ENCODE peak calls at places on chromosome 2, in nine cellular contexts. One of them, this sample, is unnamed.

GRCh38 chr2:42841344-42841743 is 49.0 kb upstream of the HAAO start:
- DNase-seq in tibial nerve: no peak
- DNase-seq in mucosa of gallbladder: no peak
- DNase-seq in left cardiac atrium: no peak
- DNase-seq in T follicular helper cell: no peak
- DNase-seq in stimulated activated CD8-positive, alpha-beta memory T cell treated with anti-CD3 and anti-CD28 coated beads, Interleukin-4, amount 100 ng/mL, for 24 hours: no peak
- DNase-seq in stimulated activated CD4-positive, alpha-beta T cell treated with anti-CD3 and anti-CD28 coated beads, Interleukin-1b, Interleukin-23, amount 100 ng/mL, for 48 hours: no peak
- DNase-seq in activated CD4-positive, alpha-beta T cell treated with anti-CD3 and anti-CD28 coated beads for 48 hours: no peak
- DNase-seq in activated effector memory CD4-positive, alpha-beta T cell treated with Interleukin-2 at 50 U/mL for 16 hours: no peak
- DNase-seq in this sample: no peak

GRCh38 chr2:39623916-39624315 is 41.8 kb upstream of the TMEM178A start:
- DNase-seq in tibial nerve: no peak
- DNase-seq in mucosa of gallbladder: no peak
- DNase-seq in left cardiac atrium: peak; percentile 31
- DNase-seq in T follicular helper cell: no peak
- DNase-seq in stimulated activated CD8-positive, alpha-beta memory T cell treated with anti-CD3 and anti-CD28 coated beads, Interleukin-4, amount 100 ng/mL, for 24 hours: no peak
- DNase-seq in stimulated activated CD4-positive, alpha-beta T cell treated with anti-CD3 and anti-CD28 coated beads, Interleukin-1b, Interleukin-23, amount 100 ng/mL, for 48 hours: no peak
- DNase-seq in activated CD4-positive, alpha-beta T cell treated with anti-CD3 and anti-CD28 coated beads for 48 hours: no peak
- DNase-seq in activated effector memory CD4-positive, alpha-beta T cell treated with Interleukin-2 at 50 U/mL for 16 hours: no peak
- DNase-seq in this sample: no peak

GRCh38 chr2:146940016-146940685 is 904.7 kb upstream of the ACVR2A start:
- DNase-seq in tibial nerve: no peak
- DNase-seq in mucosa of gallbladder: no peak
- DNase-seq in left cardiac atrium: no peak
- DNase-seq in T follicular helper cell: no peak
- DNase-seq in stimulated activated CD8-positive, alpha-beta memory T cell treated with anti-CD3 and anti-CD28 coated beads, Interleukin-4, amount 100 ng/mL, for 24 hours: no peak
- DNase-seq in stimulated activated CD4-positive, alpha-beta T cell treated with anti-CD3 and anti-CD28 coated beads, Interleukin-1b, Interleukin-23, amount 100 ng/mL, for 48 hours: no peak
- DNase-seq in activated CD4-positive, alpha-beta T cell treated with anti-CD3 and anti-CD28 coated beads for 48 hours: no peak
- DNase-seq in activated effector memory CD4-positive, alpha-beta T cell treated with Interleukin-2 at 50 U/mL for 16 hours: no peak
- DNase-seq in this sample: no peak

GRCh38 chr2:99216096-99216495 is 35.1 kb downstream of the MRPL30 start:
- DNase-seq in tibial nerve: no peak
- DNase-seq in mucosa of gallbladder: no peak
- DNase-seq in left cardiac atrium: no peak
- DNase-seq in T follicular helper cell: no peak
- DNase-seq in stimulated activated CD8-positive, alpha-beta memory T cell treated with anti-CD3 and anti-CD28 coated beads, Interleukin-4, amount 100 ng/mL, for 24 hours: no peak
- DNase-seq in stimulated activated CD4-positive, alpha-beta T cell treated with anti-CD3 and anti-CD28 coated beads, Interleukin-1b, Interleukin-23, amount 100 ng/mL, for 48 hours: no peak
- DNase-seq in activated CD4-positive, alpha-beta T cell treated with anti-CD3 and anti-CD28 coated beads for 48 hours: no peak
- DNase-seq in activated effector memory CD4-positive, alpha-beta T cell treated with Interleukin-2 at 50 U/mL for 16 hours: no peak
- DNase-seq in this sample: no peak

GRCh38 chr2:189370719-189371118 is 70.6 kb upstream of the WDR75 start:
- DNase-seq in tibial nerve: no peak
- DNase-seq in mucosa of gallbladder: no peak
- DNase-seq in left cardiac atrium: no peak
- DNase-seq in T follicular helper cell: no peak
- DNase-seq in stimulated activated CD8-positive, alpha-beta memory T cell treated with anti-CD3 and anti-CD28 coated beads, Interleukin-4, amount 100 ng/mL, for 24 hours: no peak
- DNase-seq in stimulated activated CD4-positive, alpha-beta T cell treated with anti-CD3 and anti-CD28 coated beads, Interleukin-1b, Interleukin-23, amount 100 ng/mL, for 48 hours: no peak
- DNase-seq in activated CD4-positive, alpha-beta T cell treated with anti-CD3 and anti-CD28 coated beads for 48 hours: no peak
- DNase-seq in activated effector memory CD4-positive, alpha-beta T cell treated with Interleukin-2 at 50 U/mL for 16 hours: no peak
- DNase-seq in this sample: no peak

GRCh38 chr2:30691948-30692828 is 115.1 kb downstream of the CAPN13 start:
- DNase-seq in tibial nerve: no peak
- DNase-seq in mucosa of gallbladder: peak; percentile 9
- DNase-seq in left cardiac atrium: no peak
- DNase-seq in T follicular helper cell: no peak
- DNase-seq in stimulated activated CD8-positive, alpha-beta memory T cell treated with anti-CD3 and anti-CD28 coated beads, Interleukin-4, amount 100 ng/mL, for 24 hours: no peak
- DNase-seq in stimulated activated CD4-positive, alpha-beta T cell treated with anti-CD3 and anti-CD28 coated beads, Interleukin-1b, Interleukin-23, amount 100 ng/mL, for 48 hours: no peak
- DNase-seq in activated CD4-positive, alpha-beta T cell treated with anti-CD3 and anti-CD28 coated beads for 48 hours: no peak
- DNase-seq in activated effector memory CD4-positive, alpha-beta T cell treated with Interleukin-2 at 50 U/mL for 16 hours: no peak
- DNase-seq in this sample: no peak

GRCh38 chr2:109302319-109302718 is 173.3 kb downstream of the SH3RF3 start:
- DNase-seq in tibial nerve: no peak
- DNase-seq in mucosa of gallbladder: no peak
- DNase-seq in left cardiac atrium: no peak
- DNase-seq in T follicular helper cell: no peak
- DNase-seq in stimulated activated CD8-positive, alpha-beta memory T cell treated with anti-CD3 and anti-CD28 coated beads, Interleukin-4, amount 100 ng/mL, for 24 hours: no peak
- DNase-seq in stimulated activated CD4-positive, alpha-beta T cell treated with anti-CD3 and anti-CD28 coated beads, Interleukin-1b, Interleukin-23, amount 100 ng/mL, for 48 hours: no peak
- DNase-seq in activated CD4-positive, alpha-beta T cell treated with anti-CD3 and anti-CD28 coated beads for 48 hours: no peak
- DNase-seq in activated effector memory CD4-positive, alpha-beta T cell treated with Interleukin-2 at 50 U/mL for 16 hours: no peak
- DNase-seq in this sample: no peak

GRCh38 chr2:212052412-212053159 is 486.0 kb downstream of the ERBB4 start:
- DNase-seq in tibial nerve: no peak
- DNase-seq in mucosa of gallbladder: no peak
- DNase-seq in left cardiac atrium: no peak
- DNase-seq in T follicular helper cell: no peak
- DNase-seq in stimulated activated CD8-positive, alpha-beta memory T cell treated with anti-CD3 and anti-CD28 coated beads, Interleukin-4, amount 100 ng/mL, for 24 hours: no peak
- DNase-seq in stimulated activated CD4-positive, alpha-beta T cell treated with anti-CD3 and anti-CD28 coated beads, Interleukin-1b, Interleukin-23, amount 100 ng/mL, for 48 hours: no peak
- DNase-seq in activated CD4-positive, alpha-beta T cell treated with anti-CD3 and anti-CD28 coated beads for 48 hours: no peak
- DNase-seq in activated effector memory CD4-positive, alpha-beta T cell treated with Interleukin-2 at 50 U/mL for 16 hours: no peak
- DNase-seq in this sample: no peak

GRCh38 chr2:238728322-238729260 is 119.3 kb upstream of the TWIST2 start:
- DNase-seq in tibial nerve: peak; percentile 25
- DNase-seq in mucosa of gallbladder: peak; percentile 40
- DNase-seq in left cardiac atrium: peak; percentile 32
- DNase-seq in T follicular helper cell: no peak
- DNase-seq in stimulated activated CD8-positive, alpha-beta memory T cell treated with anti-CD3 and anti-CD28 coated beads, Interleukin-4, amount 100 ng/mL, for 24 hours: no peak
- DNase-seq in stimulated activated CD4-positive, alpha-beta T cell treated with anti-CD3 and anti-CD28 coated beads, Interleukin-1b, Interleukin-23, amount 100 ng/mL, for 48 hours: no peak
- DNase-seq in activated CD4-positive, alpha-beta T cell treated with anti-CD3 and anti-CD28 coated beads for 48 hours: no peak
- DNase-seq in activated effector memory CD4-positive, alpha-beta T cell treated with Interleukin-2 at 50 U/mL for 16 hours: no peak
- DNase-seq in this sample: no peak

GRCh38 chr2:124666976-124667375 is 641.9 kb downstream of the CNTNAP5 start:
- DNase-seq in tibial nerve: no peak
- DNase-seq in mucosa of gallbladder: no peak
- DNase-seq in left cardiac atrium: no peak
- DNase-seq in T follicular helper cell: no peak
- DNase-seq in stimulated activated CD8-positive, alpha-beta memory T cell treated with anti-CD3 and anti-CD28 coated beads, Interleukin-4, amount 100 ng/mL, for 24 hours: no peak
- DNase-seq in stimulated activated CD4-positive, alpha-beta T cell treated with anti-CD3 and anti-CD28 coated beads, Interleukin-1b, Interleukin-23, amount 100 ng/mL, for 48 hours: no peak
- DNase-seq in activated CD4-positive, alpha-beta T cell treated with anti-CD3 and anti-CD28 coated beads for 48 hours: no peak
- DNase-seq in activated effector memory CD4-positive, alpha-beta T cell treated with Interleukin-2 at 50 U/mL for 16 hours: no peak
- DNase-seq in this sample: no peak

GRCh38 chr2:237062585-237062984 is 23.1 kb upstream of the COPS8 start:
- DNase-seq in tibial nerve: no peak
- DNase-seq in mucosa of gallbladder: no peak
- DNase-seq in left cardiac atrium: no peak
- DNase-seq in T follicular helper cell: no peak
- DNase-seq in stimulated activated CD8-positive, alpha-beta memory T cell treated with anti-CD3 and anti-CD28 coated beads, Interleukin-4, amount 100 ng/mL, for 24 hours: no peak
- DNase-seq in stimulated activated CD4-positive, alpha-beta T cell treated with anti-CD3 and anti-CD28 coated beads, Interleukin-1b, Interleukin-23, amount 100 ng/mL, for 48 hours: no peak
- DNase-seq in activated CD4-positive, alpha-beta T cell treated with anti-CD3 and anti-CD28 coated beads for 48 hours: no peak
- DNase-seq in activated effector memory CD4-positive, alpha-beta T cell treated with Interleukin-2 at 50 U/mL for 16 hours: no peak
- DNase-seq in this sample: no peak

GRCh38 chr2:169173876-169174275 is 104.5 kb downstream of the DHRS9 start:
- DNase-seq in tibial nerve: no peak
- DNase-seq in mucosa of gallbladder: no peak
- DNase-seq in left cardiac atrium: peak; percentile 37
- DNase-seq in T follicular helper cell: no peak
- DNase-seq in stimulated activated CD8-positive, alpha-beta memory T cell treated with anti-CD3 and anti-CD28 coated beads, Interleukin-4, amount 100 ng/mL, for 24 hours: no peak
- DNase-seq in stimulated activated CD4-positive, alpha-beta T cell treated with anti-CD3 and anti-CD28 coated beads, Interleukin-1b, Interleukin-23, amount 100 ng/mL, for 48 hours: no peak
- DNase-seq in activated CD4-positive, alpha-beta T cell treated with anti-CD3 and anti-CD28 coated beads for 48 hours: no peak
- DNase-seq in activated effector memory CD4-positive, alpha-beta T cell treated with Interleukin-2 at 50 U/mL for 16 hours: no peak
- DNase-seq in this sample: no peak

GRCh38 chr2:206804326-206804725 is 38.9 kb downstream of the FASTKD2 start:
- DNase-seq in tibial nerve: peak; percentile 23
- DNase-seq in mucosa of gallbladder: no peak
- DNase-seq in left cardiac atrium: no peak
- DNase-seq in T follicular helper cell: no peak
- DNase-seq in stimulated activated CD8-positive, alpha-beta memory T cell treated with anti-CD3 and anti-CD28 coated beads, Interleukin-4, amount 100 ng/mL, for 24 hours: no peak
- DNase-seq in stimulated activated CD4-positive, alpha-beta T cell treated with anti-CD3 and anti-CD28 coated beads, Interleukin-1b, Interleukin-23, amount 100 ng/mL, for 48 hours: no peak
- DNase-seq in activated CD4-positive, alpha-beta T cell treated with anti-CD3 and anti-CD28 coated beads for 48 hours: no peak
- DNase-seq in activated effector memory CD4-positive, alpha-beta T cell treated with Interleukin-2 at 50 U/mL for 16 hours: no peak
- DNase-seq in this sample: no peak

GRCh38 chr2:26469092-26469710 is 8.7 kb downstream of the OTOF start:
- DNase-seq in tibial nerve: no peak
- DNase-seq in mucosa of gallbladder: peak; percentile 46
- DNase-seq in left cardiac atrium: no peak
- DNase-seq in T follicular helper cell: peak; percentile 4
- DNase-seq in stimulated activated CD8-positive, alpha-beta memory T cell treated with anti-CD3 and anti-CD28 coated beads, Interleukin-4, amount 100 ng/mL, for 24 hours: peak; percentile 47
- DNase-seq in stimulated activated CD4-positive, alpha-beta T cell treated with anti-CD3 and anti-CD28 coated beads, Interleukin-1b, Interleukin-23, amount 100 ng/mL, for 48 hours: peak; percentile 74
- DNase-seq in activated CD4-positive, alpha-beta T cell treated with anti-CD3 and anti-CD28 coated beads for 48 hours: peak; percentile 86
- DNase-seq in activated effector memory CD4-positive, alpha-beta T cell treated with Interleukin-2 at 50 U/mL for 16 hours: no peak
- DNase-seq in this sample: peak; percentile 12

GRCh38 chr2:88896971-88897370 is 205.5 kb downstream of the RPIA start:
- DNase-seq in tibial nerve: no peak
- DNase-seq in mucosa of gallbladder: no peak
- DNase-seq in left cardiac atrium: no peak
- DNase-seq in T follicular helper cell: no peak
- DNase-seq in stimulated activated CD8-positive, alpha-beta memory T cell treated with anti-CD3 and anti-CD28 coated beads, Interleukin-4, amount 100 ng/mL, for 24 hours: no peak
- DNase-seq in stimulated activated CD4-positive, alpha-beta T cell treated with anti-CD3 and anti-CD28 coated beads, Interleukin-1b, Interleukin-23, amount 100 ng/mL, for 48 hours: no peak
- DNase-seq in activated CD4-positive, alpha-beta T cell treated with anti-CD3 and anti-CD28 coated beads for 48 hours: no peak
- DNase-seq in activated effector memory CD4-positive, alpha-beta T cell treated with Interleukin-2 at 50 U/mL for 16 hours: no peak
- DNase-seq in this sample: no peak

GRCh38 chr2:221502270-221502973 is 69.7 kb downstream of the EPHA4 start:
- DNase-seq in tibial nerve: no peak
- DNase-seq in mucosa of gallbladder: no peak
- DNase-seq in left cardiac atrium: no peak
- DNase-seq in T follicular helper cell: no peak
- DNase-seq in stimulated activated CD8-positive, alpha-beta memory T cell treated with anti-CD3 and anti-CD28 coated beads, Interleukin-4, amount 100 ng/mL, for 24 hours: no peak
- DNase-seq in stimulated activated CD4-positive, alpha-beta T cell treated with anti-CD3 and anti-CD28 coated beads, Interleukin-1b, Interleukin-23, amount 100 ng/mL, for 48 hours: peak; percentile 52
- DNase-seq in activated CD4-positive, alpha-beta T cell treated with anti-CD3 and anti-CD28 coated beads for 48 hours: peak; percentile 58
- DNase-seq in activated effector memory CD4-positive, alpha-beta T cell treated with Interleukin-2 at 50 U/mL for 16 hours: no peak
- DNase-seq in this sample: no peak

GRCh38 chr2:188272121-188272520 is 19.6 kb upstream of the GULP1 start:
- DNase-seq in tibial nerve: no peak
- DNase-seq in mucosa of gallbladder: no peak
- DNase-seq in left cardiac atrium: no peak
- DNase-seq in T follicular helper cell: no peak
- DNase-seq in stimulated activated CD8-positive, alpha-beta memory T cell treated with anti-CD3 and anti-CD28 coated beads, Interleukin-4, amount 100 ng/mL, for 24 hours: no peak
- DNase-seq in stimulated activated CD4-positive, alpha-beta T cell treated with anti-CD3 and anti-CD28 coated beads, Interleukin-1b, Interleukin-23, amount 100 ng/mL, for 48 hours: no peak
- DNase-seq in activated CD4-positive, alpha-beta T cell treated with anti-CD3 and anti-CD28 coated beads for 48 hours: no peak
- DNase-seq in activated effector memory CD4-positive, alpha-beta T cell treated with Interleukin-2 at 50 U/mL for 16 hours: no peak
- DNase-seq in this sample: no peak

GRCh38 chr2:71477231-71477681 is 23.9 kb downstream of the DYSF start:
- DNase-seq in tibial nerve: no peak
- DNase-seq in mucosa of gallbladder: no peak
- DNase-seq in left cardiac atrium: no peak
- DNase-seq in T follicular helper cell: no peak
- DNase-seq in stimulated activated CD8-positive, alpha-beta memory T cell treated with anti-CD3 and anti-CD28 coated beads, Interleukin-4, amount 100 ng/mL, for 24 hours: no peak
- DNase-seq in stimulated activated CD4-positive, alpha-beta T cell treated with anti-CD3 and anti-CD28 coated beads, Interleukin-1b, Interleukin-23, amount 100 ng/mL, for 48 hours: no peak
- DNase-seq in activated CD4-positive, alpha-beta T cell treated with anti-CD3 and anti-CD28 coated beads for 48 hours: no peak
- DNase-seq in activated effector memory CD4-positive, alpha-beta T cell treated with Interleukin-2 at 50 U/mL for 16 hours: no peak
- DNase-seq in this sample: no peak

GRCh38 chr2:159904127-159904564 is 106.1 kb upstream of the CD302 start:
- DNase-seq in tibial nerve: no peak
- DNase-seq in mucosa of gallbladder: no peak
- DNase-seq in left cardiac atrium: peak; percentile 26
- DNase-seq in T follicular helper cell: peak; percentile 49
- DNase-seq in stimulated activated CD8-positive, alpha-beta memory T cell treated with anti-CD3 and anti-CD28 coated beads, Interleukin-4, amount 100 ng/mL, for 24 hours: peak; percentile 35
- DNase-seq in stimulated activated CD4-positive, alpha-beta T cell treated with anti-CD3 and anti-CD28 coated beads, Interleukin-1b, Interleukin-23, amount 100 ng/mL, for 48 hours: peak; percentile 36
- DNase-seq in activated CD4-positive, alpha-beta T cell treated with anti-CD3 and anti-CD28 coated beads for 48 hours: peak; percentile 58
- DNase-seq in activated effector memory CD4-positive, alpha-beta T cell treated with Interleukin-2 at 50 U/mL for 16 hours: peak; percentile 62
- DNase-seq in this sample: peak; percentile 81

GRCh38 chr2:120397362-120397811 is 51.5 kb downstream of the INHBB start:
- DNase-seq in tibial nerve: no peak
- DNase-seq in mucosa of gallbladder: no peak
- DNase-seq in left cardiac atrium: no peak
- DNase-seq in T follicular helper cell: no peak
- DNase-seq in stimulated activated CD8-positive, alpha-beta memory T cell treated with anti-CD3 and anti-CD28 coated beads, Interleukin-4, amount 100 ng/mL, for 24 hours: no peak
- DNase-seq in stimulated activated CD4-positive, alpha-beta T cell treated with anti-CD3 and anti-CD28 coated beads, Interleukin-1b, Interleukin-23, amount 100 ng/mL, for 48 hours: no peak
- DNase-seq in activated CD4-positive, alpha-beta T cell treated with anti-CD3 and anti-CD28 coated beads for 48 hours: no peak
- DNase-seq in activated effector memory CD4-positive, alpha-beta T cell treated with Interleukin-2 at 50 U/mL for 16 hours: no peak
- DNase-seq in this sample: no peak

GRCh38 chr2:98893871-98894270 is 42.2 kb downstream of the CRACDL start:
- DNase-seq in tibial nerve: no peak
- DNase-seq in mucosa of gallbladder: no peak
- DNase-seq in left cardiac atrium: no peak
- DNase-seq in T follicular helper cell: no peak
- DNase-seq in stimulated activated CD8-positive, alpha-beta memory T cell treated with anti-CD3 and anti-CD28 coated beads, Interleukin-4, amount 100 ng/mL, for 24 hours: no peak
- DNase-seq in stimulated activated CD4-positive, alpha-beta T cell treated with anti-CD3 and anti-CD28 coated beads, Interleukin-1b, Interleukin-23, amount 100 ng/mL, for 48 hours: no peak
- DNase-seq in activated CD4-positive, alpha-beta T cell treated with anti-CD3 and anti-CD28 coated beads for 48 hours: no peak
- DNase-seq in activated effector memory CD4-positive, alpha-beta T cell treated with Interleukin-2 at 50 U/mL for 16 hours: no peak
- DNase-seq in this sample: no peak

GRCh38 chr2:100066856-100067255 is 75.5 kb downstream of the AFF3 start:
- DNase-seq in tibial nerve: no peak
- DNase-seq in mucosa of gallbladder: no peak
- DNase-seq in left cardiac atrium: no peak
- DNase-seq in T follicular helper cell: no peak
- DNase-seq in stimulated activated CD8-positive, alpha-beta memory T cell treated with anti-CD3 and anti-CD28 coated beads, Interleukin-4, amount 100 ng/mL, for 24 hours: no peak
- DNase-seq in stimulated activated CD4-positive, alpha-beta T cell treated with anti-CD3 and anti-CD28 coated beads, Interleukin-1b, Interleukin-23, amount 100 ng/mL, for 48 hours: no peak
- DNase-seq in activated CD4-positive, alpha-beta T cell treated with anti-CD3 and anti-CD28 coated beads for 48 hours: no peak
- DNase-seq in activated effector memory CD4-positive, alpha-beta T cell treated with Interleukin-2 at 50 U/mL for 16 hours: no peak
- DNase-seq in this sample: no peak

GRCh38 chr2:201357216-201357615 is at the start of gene FLACC1:
- DNase-seq in tibial nerve: no peak
- DNase-seq in mucosa of gallbladder: no peak
- DNase-seq in left cardiac atrium: peak; percentile 31
- DNase-seq in T follicular helper cell: no peak
- DNase-seq in stimulated activated CD8-positive, alpha-beta memory T cell treated with anti-CD3 and anti-CD28 coated beads, Interleukin-4, amount 100 ng/mL, for 24 hours: no peak
- DNase-seq in stimulated activated CD4-positive, alpha-beta T cell treated with anti-CD3 and anti-CD28 coated beads, Interleukin-1b, Interleukin-23, amount 100 ng/mL, for 48 hours: no peak
- DNase-seq in activated CD4-positive, alpha-beta T cell treated with anti-CD3 and anti-CD28 coated beads for 48 hours: no peak
- DNase-seq in activated effector memory CD4-positive, alpha-beta T cell treated with Interleukin-2 at 50 U/mL for 16 hours: no peak
- DNase-seq in this sample: no peak

GRCh38 chr2:231704017-231704416 is 4.3 kb upstream of the PTMA start:
- DNase-seq in tibial nerve: no peak
- DNase-seq in mucosa of gallbladder: no peak
- DNase-seq in left cardiac atrium: no peak
- DNase-seq in T follicular helper cell: no peak
- DNase-seq in stimulated activated CD8-positive, alpha-beta memory T cell treated with anti-CD3 and anti-CD28 coated beads, Interleukin-4, amount 100 ng/mL, for 24 hours: no peak
- DNase-seq in stimulated activated CD4-positive, alpha-beta T cell treated with anti-CD3 and anti-CD28 coated beads, Interleukin-1b, Interleukin-23, amount 100 ng/mL, for 48 hours: no peak
- DNase-seq in activated CD4-positive, alpha-beta T cell treated with anti-CD3 and anti-CD28 coated beads for 48 hours: no peak
- DNase-seq in activated effector memory CD4-positive, alpha-beta T cell treated with Interleukin-2 at 50 U/mL for 16 hours: no peak
- DNase-seq in this sample: no peak

GRCh38 chr2:96129528-96130120 is 8.7 kb downstream of the ASTL start:
- DNase-seq in tibial nerve: no peak
- DNase-seq in mucosa of gallbladder: no peak
- DNase-seq in left cardiac atrium: no peak
- DNase-seq in T follicular helper cell: no peak
- DNase-seq in stimulated activated CD8-positive, alpha-beta memory T cell treated with anti-CD3 and anti-CD28 coated beads, Interleukin-4, amount 100 ng/mL, for 24 hours: no peak
- DNase-seq in stimulated activated CD4-positive, alpha-beta T cell treated with anti-CD3 and anti-CD28 coated beads, Interleukin-1b, Interleukin-23, amount 100 ng/mL, for 48 hours: no peak
- DNase-seq in activated CD4-positive, alpha-beta T cell treated with anti-CD3 and anti-CD28 coated beads for 48 hours: no peak
- DNase-seq in activated effector memory CD4-positive, alpha-beta T cell treated with Interleukin-2 at 50 U/mL for 16 hours: no peak
- DNase-seq in this sample: no peak

GRCh38 chr2:63057249-63058148 is 6.9 kb downstream of the OTX1 start:
- DNase-seq in tibial nerve: no peak
- DNase-seq in mucosa of gallbladder: no peak
- DNase-seq in left cardiac atrium: no peak
- DNase-seq in T follicular helper cell: no peak
- DNase-seq in stimulated activated CD8-positive, alpha-beta memory T cell treated with anti-CD3 and anti-CD28 coated beads, Interleukin-4, amount 100 ng/mL, for 24 hours: no peak
- DNase-seq in stimulated activated CD4-positive, alpha-beta T cell treated with anti-CD3 and anti-CD28 coated beads, Interleukin-1b, Interleukin-23, amount 100 ng/mL, for 48 hours: no peak
- DNase-seq in activated CD4-positive, alpha-beta T cell treated with anti-CD3 and anti-CD28 coated beads for 48 hours: peak; percentile 6
- DNase-seq in activated effector memory CD4-positive, alpha-beta T cell treated with Interleukin-2 at 50 U/mL for 16 hours: no peak
- DNase-seq in this sample: no peak

GRCh38 chr2:165079432-165079831 is 124.1 kb upstream of the SLC38A11 start:
- DNase-seq in tibial nerve: no peak
- DNase-seq in mucosa of gallbladder: no peak
- DNase-seq in left cardiac atrium: no peak
- DNase-seq in T follicular helper cell: no peak
- DNase-seq in stimulated activated CD8-positive, alpha-beta memory T cell treated with anti-CD3 and anti-CD28 coated beads, Interleukin-4, amount 100 ng/mL, for 24 hours: no peak
- DNase-seq in stimulated activated CD4-positive, alpha-beta T cell treated with anti-CD3 and anti-CD28 coated beads, Interleukin-1b, Interleukin-23, amount 100 ng/mL, for 48 hours: no peak
- DNase-seq in activated CD4-positive, alpha-beta T cell treated with anti-CD3 and anti-CD28 coated beads for 48 hours: no peak
- DNase-seq in activated effector memory CD4-positive, alpha-beta T cell treated with Interleukin-2 at 50 U/mL for 16 hours: no peak
- DNase-seq in this sample: no peak

GRCh38 chr2:45119855-45120254 is 110.6 kb upstream of the SIX2 start:
- DNase-seq in tibial nerve: no peak
- DNase-seq in mucosa of gallbladder: no peak
- DNase-seq in left cardiac atrium: no peak
- DNase-seq in T follicular helper cell: no peak
- DNase-seq in stimulated activated CD8-positive, alpha-beta memory T cell treated with anti-CD3 and anti-CD28 coated beads, Interleukin-4, amount 100 ng/mL, for 24 hours: no peak
- DNase-seq in stimulated activated CD4-positive, alpha-beta T cell treated with anti-CD3 and anti-CD28 coated beads, Interleukin-1b, Interleukin-23, amount 100 ng/mL, for 48 hours: no peak
- DNase-seq in activated CD4-positive, alpha-beta T cell treated with anti-CD3 and anti-CD28 coated beads for 48 hours: no peak
- DNase-seq in activated effector memory CD4-positive, alpha-beta T cell treated with Interleukin-2 at 50 U/mL for 16 hours: no peak
- DNase-seq in this sample: no peak

GRCh38 chr2:237213325-237214040 is 127.8 kb downstream of the COPS8 start:
- DNase-seq in tibial nerve: no peak
- DNase-seq in mucosa of gallbladder: peak; percentile 69
- DNase-seq in left cardiac atrium: peak; percentile 68
- DNase-seq in T follicular helper cell: no peak
- DNase-seq in stimulated activated CD8-positive, alpha-beta memory T cell treated with anti-CD3 and anti-CD28 coated beads, Interleukin-4, amount 100 ng/mL, for 24 hours: no peak
- DNase-seq in stimulated activated CD4-positive, alpha-beta T cell treated with anti-CD3 and anti-CD28 coated beads, Interleukin-1b, Interleukin-23, amount 100 ng/mL, for 48 hours: no peak
- DNase-seq in activated CD4-positive, alpha-beta T cell treated with anti-CD3 and anti-CD28 coated beads for 48 hours: no peak
- DNase-seq in activated effector memory CD4-positive, alpha-beta T cell treated with Interleukin-2 at 50 U/mL for 16 hours: no peak
- DNase-seq in this sample: no peak

GRCh38 chr2:19754907-19755306 is 146.9 kb downstream of the TTC32 start:
- DNase-seq in tibial nerve: no peak
- DNase-seq in mucosa of gallbladder: no peak
- DNase-seq in left cardiac atrium: no peak
- DNase-seq in T follicular helper cell: no peak
- DNase-seq in stimulated activated CD8-positive, alpha-beta memory T cell treated with anti-CD3 and anti-CD28 coated beads, Interleukin-4, amount 100 ng/mL, for 24 hours: no peak
- DNase-seq in stimulated activated CD4-positive, alpha-beta T cell treated with anti-CD3 and anti-CD28 coated beads, Interleukin-1b, Interleukin-23, amount 100 ng/mL, for 48 hours: no peak
- DNase-seq in activated CD4-positive, alpha-beta T cell treated with anti-CD3 and anti-CD28 coated beads for 48 hours: no peak
- DNase-seq in activated effector memory CD4-positive, alpha-beta T cell treated with Interleukin-2 at 50 U/mL for 16 hours: no peak
- DNase-seq in this sample: no peak

GRCh38 chr2:64210816-64211215 is 66.6 kb upstream of the PELI1 start:
- DNase-seq in tibial nerve: no peak
- DNase-seq in mucosa of gallbladder: no peak
- DNase-seq in left cardiac atrium: no peak
- DNase-seq in T follicular helper cell: no peak
- DNase-seq in stimulated activated CD8-positive, alpha-beta memory T cell treated with anti-CD3 and anti-CD28 coated beads, Interleukin-4, amount 100 ng/mL, for 24 hours: no peak
- DNase-seq in stimulated activated CD4-positive, alpha-beta T cell treated with anti-CD3 and anti-CD28 coated beads, Interleukin-1b, Interleukin-23, amount 100 ng/mL, for 48 hours: no peak
- DNase-seq in activated CD4-positive, alpha-beta T cell treated with anti-CD3 and anti-CD28 coated beads for 48 hours: peak; percentile 33
- DNase-seq in activated effector memory CD4-positive, alpha-beta T cell treated with Interleukin-2 at 50 U/mL for 16 hours: no peak
- DNase-seq in this sample: no peak